ENCODE peak calls at places on chromosomes 4 and X, in five cellular contexts. V is lower lobe of right lung, U is H1, E is foreskin keratinocyte, X is psoas muscle. L is an unnamed sample.
A peak's percentile ranks its signal among the peaks of the same experiment; 100 is the strongest.

GRCh38 chrX:133587818-133588217 is 172.5 kb upstream of the GPC4 start:
- DNase-seq in V (no peak), U (no peak), E (no peak), X (no peak), L (no peak)

GRCh38 chr4:142959156-142959555 is 113.1 kb upstream of the INPP4B start:
- DNase-seq in V (no peak), U (no peak), E (peak; percentile 46), X (no peak), L (no peak)

GRCh38 chr4:109121561-109121960 is 180.9 kb downstream of the COL25A1 start:
- DNase-seq in V (no peak), U (no peak), E (no peak), X (no peak), L (no peak)

GRCh38 chr4:56699537-56699936 is 18.4 kb upstream of the HOPX start:
- DNase-seq in V (no peak), U (no peak), E (no peak), X (no peak), L (no peak)

GRCh38 chr4:2867758-2868491 is 24.3 kb downstream of the ADD1 start:
- DNase-seq in V (no peak), U (no peak), E (no peak), X (no peak), L (no peak)

GRCh38 chr4:106585920-106586349 is 217.4 kb upstream of the GIMD1 start:
- DNase-seq in V (no peak), U (no peak), E (peak; percentile 75), X (no peak), L (no peak)

GRCh38 chrX:9859711-9860555 is 73.7 kb downstream of the SHROOM2 start:
- DNase-seq in V (no peak), U (no peak), E (no peak), X (no peak), L (no peak)

GRCh38 chr4:8048856-8049686 is 109.4 kb upstream of the AFAP1 start:
- DNase-seq in V (no peak), U (no peak), E (peak; percentile 16), X (no peak), L (no peak)

GRCh38 chr4:99943904-99944437 is 2.4 kb downstream of the DNAJB14 start:
- DNase-seq in V (no peak), U (no peak), E (no peak), X (no peak), L (no peak)

GRCh38 chr4:99945718-99946345 is 586 bp downstream of the DNAJB14 start:
- DNase-seq in V (no peak), U (no peak), E (no peak), X (no peak), L (no peak)

GRCh38 chr4:99947190-99947578 is 766 bp upstream of the DNAJB14 start:
- DNase-seq in V (no peak), U (no peak), E (no peak), X (no peak), L (no peak)

GRCh38 chr4:99947608-99948007 is 1.2 kb upstream of the DNAJB14 start:
- DNase-seq in V (no peak), U (no peak), E (no peak), X (no peak), L (no peak)

DNA sequence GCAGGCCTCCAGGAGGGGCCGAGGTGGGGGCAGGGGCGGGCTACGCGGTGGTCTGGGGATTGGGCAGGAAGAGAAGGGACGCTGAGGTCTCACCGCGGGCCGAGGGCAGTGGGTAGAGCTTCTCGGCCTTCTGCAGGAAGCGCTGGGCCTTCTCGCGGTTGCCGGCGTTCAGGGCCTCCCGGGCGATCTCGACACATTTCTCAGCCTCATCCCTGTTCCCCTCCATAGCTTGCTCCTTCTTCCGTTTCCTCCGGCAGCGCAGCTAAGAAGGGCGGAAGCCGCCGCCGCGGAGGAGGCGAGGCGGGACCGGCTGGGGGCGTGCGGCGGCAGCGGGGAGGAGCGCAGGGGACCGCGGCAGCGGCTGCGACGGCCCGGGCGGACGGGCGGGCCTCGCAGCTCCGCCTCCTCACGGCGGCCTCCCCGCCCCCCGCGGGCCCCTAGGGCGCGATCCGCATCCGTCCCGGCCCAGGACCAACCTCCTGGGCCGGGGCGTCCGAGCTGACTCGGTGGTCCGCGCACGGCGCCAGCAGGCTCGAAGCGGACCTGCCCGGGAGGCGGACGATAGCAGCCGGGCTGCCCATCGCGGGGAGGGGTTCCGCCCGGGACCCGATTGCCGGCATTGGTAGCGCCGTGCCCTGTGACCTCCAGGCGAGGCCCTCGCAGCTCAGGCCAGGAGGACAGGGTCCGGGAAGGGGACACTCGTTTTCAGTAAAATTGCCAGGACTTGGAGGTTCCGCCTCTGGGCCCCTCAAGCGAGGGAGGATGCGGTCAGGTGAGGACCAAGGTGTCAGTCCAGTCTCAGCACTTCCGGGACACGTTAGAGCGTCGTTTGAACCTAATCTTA is at the start of gene DNAJB14:
- DNase-seq in V (peak; percentile 87), U (no peak), E (no peak), X (peak; percentile 89), L (peak; percentile 75)
- TF ChIP-seq CTCF in V (no peak), U (no peak), E (no peak), X (peak; percentile 9), L (no peak)

GRCh38 chr4:153260152-153260551 is 55.9 kb downstream of the TRIM2 start:
- DNase-seq in V (no peak), U (no peak), E (no peak), X (no peak), L (no peak)
- H3K27ac ChIP-seq in V (no peak overlapping the region), U (peak overlapping the region; percentile 21), E (no peak overlapping the region), X (no peak overlapping the region), L (no peak overlapping the region)

GRCh38 chr4:94892051-94892450 is 134.3 kb downstream of the BMPR1B start:
- DNase-seq in V (no peak), U (no peak), E (peak; percentile 5), X (no peak), L (no peak)
- TF ChIP-seq CTCF in V (no peak), U (no peak), E (peak; percentile 43), X (no peak), L (no peak)

DNA sequence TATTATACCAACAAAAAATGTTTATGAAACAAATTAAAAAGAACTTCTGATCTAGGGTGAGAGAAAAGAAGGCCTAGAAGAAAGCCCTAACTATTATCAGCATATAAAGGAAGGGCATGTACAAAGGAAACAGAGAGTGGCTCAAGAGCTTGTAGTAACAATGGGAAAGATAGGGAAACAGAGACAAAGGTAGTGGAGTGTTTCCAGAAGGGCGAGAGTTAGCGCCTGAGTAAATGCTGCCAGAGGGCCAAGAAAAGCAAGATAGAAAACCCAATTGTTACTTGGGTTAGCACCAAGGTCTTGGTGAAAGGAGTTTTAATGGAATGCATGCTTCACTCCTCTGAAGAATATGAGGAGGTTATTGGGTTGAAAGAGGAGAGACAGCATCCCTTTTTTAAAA is 16.5 kb upstream of the MSL3 start:
- DNase-seq in V (no peak), U (no peak), E (no peak), X (no peak), L (no peak)
- H3K27ac ChIP-seq in V (no peak overlapping the region), U (no peak overlapping the region), E (no peak overlapping the region), X (no peak overlapping the region), L (no peak overlapping the region)

GRCh38 chr4:88526221-88526815 is 2.7 kb upstream of the PYURF start:
- DNase-seq in V (no peak), U (no peak), E (no peak), X (no peak), L (no peak)
- TF ChIP-seq CTCF in V (peak; percentile 32), U (no peak), E (peak; percentile 59), X (peak; percentile 31), L (peak; percentile 61)

GRCh38 chr4:99459546-99460042 is 24.5 kb upstream of the ADH7 start:
- DNase-seq in V (no peak), U (no peak), E (no peak), X (no peak), L (no peak)
- H3K27ac ChIP-seq in V (no peak overlapping the region), U (no peak overlapping the region), E (peak overlapping the region; percentile 94), X (no peak overlapping the region), L (no peak overlapping the region)